ENCODE peak calls at places on chromosome 22, in six cellular contexts. V is transverse colon, I is adrenal gland, K is lower leg skin, D is heart left ventricle, B is H54. T is an unnamed sample.

GRCh38 chr22:43993072-43993760 is 30.9 kb upstream of the PARVB start:
- DNase-seq in K (no peak), B (peak; percentile 17), D (peak; percentile 44), I (peak; percentile 58), V (peak; percentile 51), T (peak; percentile 85)

GRCh38 chr22:38110863-38111852 is 674 bp upstream of the BAIAP2L2 start:
- DNase-seq in D (no peak), K (no peak), V (peak; percentile 81), I (no peak), B (no peak), T (no peak)

GRCh38 chr22:43197271-43197941 is 10.5 kb upstream of the TTLL12 start:
- DNase-seq in D (peak; percentile 27), B (no peak), I (no peak), V (no peak), K (no peak), T (no peak)

GRCh38 chr22:21726650-21727049 is 8.9 kb downstream of the YPEL1 start:
- DNase-seq in D (no peak), K (no peak), V (peak; percentile 17), I (no peak), B (no peak), T (peak; percentile 17)

GRCh38 chr22:47204002-47204979 is 441.8 kb downstream of the TBC1D22A start:
- DNase-seq in K (no peak), V (no peak), I (no peak), D (no peak), B (no peak), T (no peak)

GRCh38 chr22:30245985-30246901 is at the start of gene LIF:
- DNase-seq in V (peak; percentile 52), I (no peak), B (no peak), K (no peak), D (no peak), T (peak; percentile 50)

GRCh38 chr22:42758929-42759629 is 38.4 kb upstream of the A4GALT start:
- DNase-seq in B (no peak), V (no peak), I (no peak), D (no peak), K (no peak), T (no peak)

GRCh38 chr22:27853404-27853803 is 51.8 kb upstream of the MN1 start:
- DNase-seq in V (no peak), B (no peak), D (no peak), K (no peak), I (no peak), T (no peak)

GRCh38 chr22:35149149-35149548 is 83.2 kb downstream of the ISX start:
- DNase-seq in I (no peak), K (no peak), B (no peak), D (no peak), V (no peak), T (no peak)

GRCh38 chr22:27576413-27576812 is 225.1 kb downstream of the MN1 start:
- DNase-seq in D (peak; percentile 75), B (no peak), V (no peak), I (no peak), K (no peak), T (no peak)

GRCh38 chr22:35103756-35104155 is 37.8 kb downstream of the ISX start:
- DNase-seq in K (no peak), V (peak; percentile 55), I (no peak), D (no peak), B (no peak), T (no peak)

GRCh38 chr22:25488244-25489020 is 76.0 kb upstream of the GRK3 start:
- DNase-seq in B (peak; percentile 61), V (peak; percentile 41), K (no peak), I (peak; percentile 85), D (peak; percentile 83), T (no peak)

GRCh38 chr22:27022256-27022655 is 364.9 kb downstream of the MIAT start:
- DNase-seq in D (no peak), K (no peak), I (no peak), B (no peak), V (no peak), T (no peak)

GRCh38 chr22:25334091-25334490 is 114.7 kb downstream of the CRYBB2 start:
- DNase-seq in I (peak; percentile 58), V (peak; percentile 64), K (no peak), D (peak; percentile 46), B (no peak), T (peak; percentile 67)

GRCh38 chr22:21755855-21756284 is 20.3 kb upstream of the YPEL1 start:
- DNase-seq in D (no peak), V (no peak), K (no peak), B (peak; percentile 57), I (peak; percentile 49), T (peak; percentile 77)

GRCh38 chr22:31337178-31337577 is 9.0 kb downstream of the PATZ1 start:
- DNase-seq in V (no peak), K (no peak), B (peak; percentile 24), I (peak; percentile 80), D (no peak), T (no peak)

GRCh38 chr22:41528132-41528766 is 16.0 kb downstream of the POLR3H start:
- DNase-seq in V (no peak), B (no peak), K (no peak), I (no peak), D (no peak), T (no peak)
- TF ChIP-seq POLR2A in V (no peak), B (no peak), K (no peak), I (no peak), D (no peak), T (no peak)

GRCh38 chr22:46074771-46075551 is 75.4 kb upstream of the PPARA start:
- DNase-seq in B (no peak), V (peak; percentile 35), D (peak; percentile 29), K (no peak), I (peak; percentile 33), T (no peak)

GRCh38 chr22:46075764-46076531 is 74.4 kb upstream of the PPARA start:
- DNase-seq in D (peak; percentile 31), V (peak; percentile 8), B (no peak), K (no peak), I (peak; percentile 21), T (no peak)

GRCh38 chr22:46072981-46073682 is 77.2 kb upstream of the PPARA start:
- DNase-seq in V (peak; percentile 7), I (peak; percentile 8), B (no peak), D (no peak), K (no peak), T (no peak)

GRCh38 chr22:46072030-46072881 is 78.1 kb upstream of the PPARA start:
- DNase-seq in K (no peak), D (peak; percentile 70), V (peak; percentile 84), B (no peak), I (peak; percentile 72), T (peak; percentile 25)

DNA sequence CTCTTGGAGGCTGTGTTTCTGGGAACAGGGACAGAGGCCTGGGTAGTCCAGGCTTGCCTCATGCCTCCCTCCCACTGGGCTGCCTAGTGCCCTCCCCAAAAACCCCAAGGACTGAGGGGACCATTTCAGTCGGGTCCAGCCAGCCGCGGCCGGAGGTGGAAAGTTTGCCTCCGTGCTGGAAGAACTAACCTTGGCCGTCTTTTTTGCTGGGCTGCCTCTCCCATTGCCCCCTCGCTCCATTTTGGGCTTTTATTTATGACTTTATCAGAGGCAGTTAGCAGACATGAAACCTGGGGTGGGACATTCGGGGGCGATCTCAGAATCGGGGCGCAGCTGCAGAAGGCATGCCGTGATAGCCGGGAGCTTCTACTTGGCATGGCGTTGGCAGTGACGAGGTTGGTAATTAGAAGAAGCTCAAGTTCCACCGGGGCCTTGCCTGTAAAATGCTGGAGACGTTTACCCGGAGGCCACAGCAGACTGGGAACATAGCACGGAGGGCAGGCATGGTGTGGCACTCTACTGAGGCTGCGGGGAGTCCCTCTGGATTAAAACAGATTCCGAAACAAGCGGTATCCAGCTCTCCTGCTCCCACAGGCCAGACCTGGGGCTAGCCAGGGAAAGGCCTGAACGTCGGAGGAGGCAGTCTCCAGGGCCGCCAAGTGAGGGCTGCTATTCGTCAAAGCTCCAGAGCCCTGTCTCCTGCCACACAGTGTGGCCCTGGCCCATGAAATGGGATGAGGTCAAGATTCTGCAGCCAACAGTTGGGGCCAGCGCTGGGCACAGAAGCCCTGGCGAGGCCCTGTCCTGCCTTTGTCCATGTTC is 76.4 kb upstream of the PPARA start:
- DNase-seq in D (peak; percentile 78), V (peak; percentile 50), I (peak; percentile 74), K (no peak), B (no peak), T (no peak)
- TF ChIP-seq POLR2A in D (no peak), V (peak; percentile 57), I (peak; percentile 18), K (no peak), B (no peak), T (no peak)

DNA sequence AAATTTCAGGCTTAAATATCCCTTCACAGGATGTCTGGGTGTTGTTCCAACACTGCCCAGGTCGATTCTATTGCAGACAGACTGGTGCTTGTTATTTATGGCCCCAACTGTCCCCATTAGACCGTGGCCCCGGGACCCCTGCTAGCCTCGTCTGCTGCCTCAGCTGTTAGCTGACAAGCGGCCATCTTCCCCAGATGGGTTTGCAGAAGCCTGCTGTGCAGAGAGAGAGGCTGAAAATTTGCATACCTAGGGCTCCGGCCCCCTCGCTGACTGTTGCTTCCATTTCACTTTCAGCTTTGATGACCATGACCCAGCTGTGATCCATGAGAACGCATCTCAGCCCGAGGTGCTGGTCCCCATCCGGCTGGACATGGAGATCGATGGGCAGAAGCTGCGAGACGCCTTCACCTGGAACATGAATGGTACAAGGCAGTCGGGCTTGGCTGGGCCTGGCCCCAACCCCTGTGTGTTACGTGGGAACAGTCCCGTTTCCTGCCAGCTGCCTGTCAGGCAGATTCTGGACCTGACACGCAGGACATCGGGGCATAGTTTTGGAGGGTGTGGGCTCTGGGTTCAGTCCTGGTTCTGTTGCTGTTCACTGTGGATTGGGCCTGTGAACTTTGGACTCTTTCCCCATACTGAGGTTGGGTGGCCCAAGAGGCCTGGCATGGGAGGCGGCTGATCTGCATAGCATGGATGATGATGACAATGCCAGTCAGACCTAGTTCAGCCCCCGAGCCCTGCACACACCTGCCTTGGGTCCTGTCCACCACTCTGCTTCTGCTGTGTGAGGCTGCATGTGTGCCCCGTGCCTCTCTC is 16.4 kb downstream of the SMARCB1 start:
- DNase-seq in K (no peak), B (no peak), V (peak; percentile 45), D (no peak), I (no peak), T (no peak)
- TF ChIP-seq POLR2A in K (no peak), B (no peak), V (no peak), D (no peak), I (no peak), T (no peak)

GRCh38 chr22:36740716-36741115 is 35.2 kb downstream of the IFT27 start:
- DNase-seq in V (peak; percentile 2), K (no peak), B (no peak), I (no peak), D (no peak), T (no peak)

GRCh38 chr22:36741204-36741793 is 34.6 kb downstream of the IFT27 start:
- DNase-seq in K (no peak), V (no peak), B (peak; percentile 22), I (no peak), D (no peak), T (peak; percentile 17)

GRCh38 chr22:36737776-36738175 is 34.2 kb upstream of the CACNG2 start:
- DNase-seq in B (no peak), V (peak; percentile 73), I (no peak), K (peak; percentile 36), D (no peak), T (no peak)

GRCh38 chr22:36738416-36739020 is 35.0 kb upstream of the CACNG2 start:
- DNase-seq in V (no peak), K (no peak), I (no peak), D (no peak), B (no peak), T (no peak)

DNA sequence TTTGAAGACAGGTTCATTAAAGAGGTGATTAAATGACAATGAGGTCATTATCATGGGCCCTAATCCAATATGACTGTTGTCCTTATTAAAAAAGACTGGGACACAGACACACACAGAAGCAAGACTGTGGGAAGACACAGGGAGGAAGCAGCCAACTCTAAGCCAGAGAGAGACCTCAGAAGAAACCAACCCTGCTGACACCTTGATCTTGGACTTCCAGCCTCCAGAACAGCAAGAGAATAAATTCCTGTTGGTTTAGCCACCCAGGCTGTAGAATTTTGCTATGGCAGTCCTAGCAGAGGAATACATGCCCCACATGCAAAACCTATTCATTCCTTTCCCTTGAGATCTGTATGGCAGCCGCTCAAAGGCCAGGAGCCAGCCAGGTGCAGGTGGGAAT is 35.6 kb upstream of the CACNG2 start:
- DNase-seq in K (no peak), I (no peak), B (no peak), V (no peak), D (no peak), T (no peak)
- TF ChIP-seq POLR2A in K (no peak), I (no peak), B (no peak), V (no peak), D (no peak), T (no peak)

T was measured in erythroblast.